ENCODE peak calls at places on chromosomes 11 and 22, in seven cellular contexts. H is GM06990, Q is colonic mucosa, C is brain microvascular endothelial cell, Z is foreskin fibroblast, G is astrocyte of the spinal cord, U is mucosa of descending colon. J is an unnamed sample.

GRCh38 chr11:6894097-6894496 is 1.8 kb upstream of the OR2D2 start:
- DNase-seq in Q (no peak), H (no peak), U (no peak), C (no peak), G (no peak), Z (no peak), J (no peak)

GRCh38 chr11:89508544-89508943 is 17.4 kb upstream of the NOX4 start:
- DNase-seq in U (no peak), C (no peak), Q (no peak), G (no peak), H (no peak), Z (no peak), J (no peak)

GRCh38 chr11:69526453-69526810 is 45.0 kb downstream of the LINC01488 start:
- DNase-seq in C (no peak), G (no peak), U (no peak), Q (no peak), Z (no peak), H (no peak), J (no peak)

GRCh38 chr11:2557381-2557780 is 112.6 kb downstream of the KCNQ1 start:
- DNase-seq in C (no peak), G (no peak), Q (no peak), Z (no peak), U (no peak), H (no peak), J (no peak)

GRCh38 chr11:85027346-85027745 is 599.8 kb downstream of the DLG2 start:
- DNase-seq in C (no peak), Q (no peak), H (no peak), Z (no peak), G (no peak), U (no peak), J (no peak)

GRCh38 chr22:24124247-24124646 is 57.0 kb upstream of the SUSD2 start:
- DNase-seq in Q (no peak), C (no peak), H (no peak), Z (no peak), U (no peak), G (no peak), J (no peak)

GRCh38 chr11:92149996-92150395 is 74.6 kb upstream of the FAT3 start:
- DNase-seq in G (peak; percentile 9), C (no peak), U (no peak), Q (no peak), H (no peak), Z (no peak), J (no peak)

GRCh38 chr11:35036642-35037041 is 102.3 kb upstream of the CD44 start:
- DNase-seq in H (peak; percentile 36), Q (no peak), G (no peak), U (no peak), Z (no peak), C (no peak), J (no peak)

GRCh38 chr22:30826670-30827355 is 132.1 kb downstream of the OSBP2 start:
- DNase-seq in C (no peak), Z (no peak), U (no peak), H (no peak), G (no peak), Q (no peak), J (no peak)

GRCh38 chr11:44913502-44913901 is 37.2 kb downstream of the TP53I11 start:
- DNase-seq in U (no peak), Z (no peak), C (no peak), Q (no peak), G (no peak), H (no peak), J (no peak)

GRCh38 chr11:118438314-118438931 is 2.1 kb downstream of the KMT2A start:
- DNase-seq in C (peak; percentile 87), Q (peak; percentile 62), Z (peak; percentile 59), U (peak; percentile 67), G (peak; percentile 80), H (peak; percentile 48), J (no peak)

GRCh38 chr22:44994399-44995281 is 15.2 kb downstream of the PHF21B start:
- DNase-seq in G (no peak), Q (no peak), Z (no peak), C (no peak), H (no peak), U (no peak), J (no peak)

GRCh38 chr22:37420656-37421467 is 6.4 kb downstream of the ELFN2 start:
- DNase-seq in Q (no peak), G (no peak), C (no peak), Z (no peak), U (peak; percentile 19), H (no peak), J (no peak)

GRCh38 chr11:132610216-132610615 is 922.1 kb downstream of the OPCML start:
- DNase-seq in G (peak; percentile 41), Z (no peak), H (no peak), U (no peak), Q (no peak), C (no peak), J (no peak)

GRCh38 chr11:68009391-68010000 is 631 bp upstream of the ALDH3B1 start:
- DNase-seq in H (no peak), U (peak; percentile 51), G (peak; percentile 66), C (peak; percentile 43), Q (no peak), Z (no peak), J (no peak)

GRCh38 chr11:62921201-62921572 is at the start of gene CHRM1:
- DNase-seq in Z (no peak), H (no peak), G (no peak), Q (peak; percentile 50), C (no peak), U (peak; percentile 31), J (no peak)

GRCh38 chr11:69138265-69138664 is 17.5 kb upstream of the SMIM38 start:
- DNase-seq in G (peak; percentile 73), U (no peak), H (no peak), C (peak; percentile 59), Q (no peak), Z (no peak), J (no peak)

GRCh38 chr11:120626791-120627190 is 115.2 kb downstream of the GRIK4 start:
- DNase-seq in C (no peak), G (no peak), H (no peak), Q (no peak), U (no peak), Z (no peak), J (no peak)

GRCh38 chr11:120618399-120618798 is 106.9 kb downstream of the GRIK4 start:
- DNase-seq in Q (no peak), U (no peak), C (no peak), Z (no peak), H (no peak), G (no peak), J (no peak)

GRCh38 chr11:120625565-120625964 is 114.0 kb downstream of the GRIK4 start:
- DNase-seq in H (no peak), Z (no peak), C (no peak), U (no peak), Q (no peak), G (no peak), J (no peak)

GRCh38 chr11:120627535-120628163 is 116.1 kb downstream of the GRIK4 start:
- DNase-seq in U (no peak), Q (no peak), H (no peak), C (no peak), G (no peak), Z (no peak), J (no peak)

GRCh38 chr11:120622189-120622912 is 110.8 kb downstream of the GRIK4 start:
- DNase-seq in C (no peak), H (no peak), U (peak; percentile 31), Q (no peak), Z (no peak), G (no peak), J (no peak)
- TF ChIP-seq CTCF in C (peak; percentile 44), H (peak; percentile 59), U (no peak), Q (no peak), Z (no peak), G (no peak), J (peak; percentile 55)

GRCh38 chr22:46902436-46902835 is 140.0 kb downstream of the TBC1D22A start:
- DNase-seq in U (no peak), G (no peak), C (no peak), Q (no peak), H (no peak), Z (no peak), J (no peak)
- H3K4me3 ChIP-seq in U (no peak overlapping the region), G (no peak overlapping the region), C (no peak overlapping the region), Q (no peak overlapping the region), H (no peak overlapping the region), Z (no peak overlapping the region), J (no peak overlapping the region)

DNA sequence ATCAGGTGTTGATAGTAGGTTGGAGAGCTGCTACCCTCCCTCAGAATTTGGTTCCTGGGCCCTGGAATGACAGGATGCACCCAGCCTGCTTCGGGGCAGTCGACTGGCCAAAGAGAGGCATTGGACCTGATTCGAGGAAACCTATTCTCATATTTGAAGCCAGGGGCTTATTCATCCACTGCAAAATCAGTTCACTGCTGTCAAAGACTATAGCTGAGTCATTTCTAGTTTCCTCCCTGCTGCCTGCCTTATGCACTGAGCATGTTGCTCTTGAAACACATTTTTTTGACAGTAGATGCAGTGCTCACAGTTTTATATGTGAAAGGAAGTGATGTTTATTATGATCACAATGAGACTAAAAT is 565.4 kb downstream of the ETS1 start:
- DNase-seq in H (no peak), U (no peak), Z (peak; percentile 66), C (peak; percentile 48), G (peak; percentile 61), Q (no peak), J (no peak)
- TF ChIP-seq CTCF in H (no peak), U (no peak), Z (no peak), C (no peak), G (no peak), Q (no peak), J (no peak)

GRCh38 chr11:66545701-66546367 is at the start of gene ZDHHC24:
- DNase-seq in Q (peak; percentile 97), H (peak; percentile 96), Z (peak; percentile 98), U (peak; percentile 96), G (peak; percentile 99), C (peak; percentile 97), J (peak; percentile 85)

GRCh38 chr11:66542362-66542761 is 3.5 kb downstream of the ZDHHC24 start:
- DNase-seq in C (no peak), G (peak; percentile 14), U (no peak), Z (peak; percentile 18), H (no peak), Q (no peak), J (no peak)

GRCh38 chr11:66541892-66542291 is 4.0 kb downstream of the ZDHHC24 start:
- DNase-seq in U (no peak), G (no peak), Q (no peak), H (no peak), Z (no peak), C (no peak), J (no peak)

GRCh38 chr11:66546368-66546965 is at the start of gene ACTN3:
- DNase-seq in U (peak; percentile 27), Q (peak; percentile 33), H (peak; percentile 54), Z (no peak), G (no peak), C (no peak), J (no peak)

DNA sequence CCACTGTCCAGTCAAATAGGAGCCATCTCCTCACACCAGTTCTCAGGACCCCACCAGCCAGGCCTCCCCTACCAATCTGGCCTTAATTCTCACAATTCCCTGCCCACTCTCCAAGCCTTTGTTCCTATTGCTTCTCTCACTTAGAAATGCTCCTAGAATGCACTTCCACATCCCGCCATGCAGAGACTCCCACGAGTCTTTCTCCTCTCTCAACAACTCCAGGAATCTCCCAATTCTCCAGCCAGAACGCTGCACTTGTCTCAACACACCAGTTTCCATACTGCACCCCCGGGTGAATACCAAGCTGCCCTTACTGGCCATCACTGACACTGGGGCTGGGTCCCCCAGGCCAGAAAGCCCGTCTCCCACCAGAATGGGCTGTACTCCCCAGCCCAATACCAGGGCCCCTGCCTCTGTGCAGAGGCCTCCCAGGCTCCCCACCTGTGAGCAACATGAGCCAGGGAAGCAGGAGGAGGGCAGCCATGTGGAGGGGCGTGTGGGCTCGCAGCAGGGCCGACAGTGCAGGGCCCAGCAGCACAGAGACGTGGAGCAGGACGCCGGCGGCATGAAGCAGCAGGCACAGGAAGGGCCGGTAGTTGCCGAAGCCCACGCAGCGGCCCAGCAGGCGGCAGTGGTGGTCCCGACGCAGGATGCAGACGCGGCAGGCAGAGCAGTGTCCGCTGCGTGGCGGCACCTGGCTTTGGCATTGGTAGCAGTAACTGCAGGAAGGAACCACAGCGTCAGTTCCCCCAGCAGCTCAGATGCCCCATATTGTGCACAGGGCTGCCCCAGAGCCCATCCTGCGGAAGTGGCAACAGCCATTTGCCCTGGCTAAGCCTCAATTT is 2.4 kb downstream of the ZDHHC24 start:
- DNase-seq in H (peak; percentile 85), Q (peak; percentile 35), Z (peak; percentile 35), G (peak; percentile 46), C (peak; percentile 47), U (peak; percentile 38), J (no peak)
- H3K4me3 ChIP-seq in H (peak overlapping the region; percentile 29), Q (no peak overlapping the region), Z (no peak overlapping the region), G (no peak overlapping the region), C (peak overlapping the region; percentile 26), U (no peak overlapping the region), J (no peak overlapping the region)

J was measured in GM12864.